ENCODE peak calls at places on chromosomes 7 and 10, in seven cellular contexts. T, V, C, E, B, O and Y are unnamed samples.

GRCh38 chr10:45091968-45092367 is 91.2 kb downstream of the ZNF22 start:
- DNase-seq in T (no peak), V (no peak), C (no peak), E (no peak), B (no peak), O (no peak), Y (no peak)

GRCh38 chr7:33243319-33243881 is 114.0 kb downstream of the BBS9 start:
- DNase-seq in T (peak), V (peak), C (peak), E (peak), B (peak), O (peak), Y (peak)

GRCh38 chr7:12094365-12094921 is 116.7 kb upstream of the TMEM106B start:
- DNase-seq in T (no peak), V (no peak), C (no peak), E (no peak), B (no peak), O (no peak), Y (no peak)

GRCh38 chr7:127758845-127759244 is 106.9 kb downstream of the SND1 start:
- DNase-seq in T (no peak), V (no peak), C (no peak), E (no peak), B (no peak), O (no peak), Y (no peak)

GRCh38 chr7:127874049-127874636 is 157.1 kb downstream of the LRRC4 start:
- DNase-seq in T (no peak), V (no peak), C (no peak), E (no peak), B (no peak), O (no peak), Y (no peak)

GRCh38 chr10:8510471-8510870 is 456.0 kb downstream of the GATA3 start:
- DNase-seq in T (no peak), V (no peak), C (no peak), E (no peak), B (no peak), O (no peak), Y (no peak)

GRCh38 chr10:97179731-97180366 is 5.9 kb downstream of the SLIT1 start:
- DNase-seq in T (no peak), V (peak), C (no peak), E (peak), B (no peak), O (no peak), Y (peak)

GRCh38 chr10:48792687-48793096 is 108.0 kb downstream of the WDFY4 start:
- DNase-seq in T (peak), V (no peak), C (peak), E (no peak), B (peak), O (no peak), Y (peak)

GRCh38 chr10:34530778-34531177 is 284.3 kb downstream of the PARD3 start:
- DNase-seq in T (no peak), V (no peak), C (no peak), E (no peak), B (no peak), O (no peak), Y (no peak)